ENCODE peak calls at places on chromosome 13, in eight cellular contexts. C, D, N, J, X, P, A and S are unnamed samples.

GRCh38 chr13:110759710-110760109 is 46.2 kb downstream of the ING1 start:
- DNase-seq in C (no peak), D (peak; percentile 18), N (no peak), J (no peak), X (peak; percentile 22), P (no peak), A (no peak), S (no peak)

GRCh38 chr13:80551650-80552497 is 210.9 kb upstream of the SPRY2 start:
- DNase-seq in C (no peak), D (no peak), N (no peak), J (no peak), X (no peak), P (no peak), A (no peak), S (no peak)

GRCh38 chr13:112840472-112841302 is 128.3 kb upstream of the MCF2L start:
- DNase-seq in C (peak; percentile 18), D (no peak), N (no peak), J (no peak), X (no peak), P (no peak), A (no peak), S (no peak)

GRCh38 chr13:43116242-43116641 is 92.9 kb downstream of the DNAJC15 start:
- DNase-seq in C (no peak), D (no peak), N (peak; percentile 22), J (no peak), X (no peak), P (peak; percentile 42), A (no peak), S (no peak)

GRCh38 chr13:113621046-113621445 is 36.5 kb downstream of the TFDP1 start:
- DNase-seq in C (no peak), D (no peak), N (no peak), J (no peak), X (no peak), P (no peak), A (no peak), S (peak; percentile 56)

GRCh38 chr13:44874176-44874575 is 115.1 kb downstream of the NUFIP1 start:
- DNase-seq in C (no peak), D (no peak), N (no peak), J (no peak), X (no peak), P (no peak), A (no peak), S (no peak)

GRCh38 chr13:79987323-79987722 is 353.6 kb downstream of the SPRY2 start:
- DNase-seq in C (no peak), D (no peak), N (no peak), J (no peak), X (no peak), P (no peak), A (no peak), S (no peak)

GRCh38 chr13:97967948-97968347 is 14.5 kb downstream of the IPO5 start:
- DNase-seq in C (no peak), D (peak; percentile 63), N (no peak), J (no peak), X (no peak), P (no peak), A (no peak), S (no peak)

GRCh38 chr13:27293051-27293691 is 22.5 kb downstream of the RASL11A start:
- DNase-seq in C (no peak), D (no peak), N (no peak), J (no peak), X (no peak), P (no peak), A (no peak), S (no peak)

GRCh38 chr13:113023217-113023597 is 54.2 kb downstream of the MCF2L start:
- DNase-seq in C (no peak), D (peak; percentile 21), N (no peak), J (no peak), X (no peak), P (peak; percentile 78), A (no peak), S (no peak)

GRCh38 chr13:89515948-89516347 is 1831.5 kb upstream of the MIR17HG start:
- DNase-seq in C (no peak), D (no peak), N (no peak), J (no peak), X (no peak), P (no peak), A (no peak), S (no peak)

GRCh38 chr13:90622547-90622946 is 724.9 kb upstream of the MIR17HG start:
- DNase-seq in C (no peak), D (peak; percentile 66), N (no peak), J (no peak), X (no peak), P (no peak), A (no peak), S (no peak)

GRCh38 chr13:44853641-44854040 is 135.6 kb downstream of the NUFIP1 start:
- DNase-seq in C (no peak), D (no peak), N (no peak), J (no peak), X (no peak), P (no peak), A (no peak), S (no peak)